ENCODE peak calls at places on chromosome 4, in ten cellular contexts. K is AG10803; E is CD4-positive, alpha-beta T cell; Q is astrocyte; R is fibroblast of mammary gland; W is tibial artery; M is BJ; F is neural crest cell; N is brain microvascular endothelial cell; H is cardiac muscle cell. A is an unnamed sample.

GRCh38 chr4:106245176-106245575 is 70.8 kb downstream of the TBCK start:
- DNase-seq in K (no peak), E (no peak), Q (no peak), R (no peak), W (no peak), M (no peak), F (no peak), N (no peak), H (peak), A (no peak)

GRCh38 chr4:28469886-28470285 is 1609.2 kb downstream of the STIM2 start:
- DNase-seq in K (peak), E (no peak), Q (no peak), R (peak), W (no peak), M (no peak), F (no peak), N (peak), H (no peak), A (no peak)

GRCh38 chr4:87409420-87409939 is 12.9 kb upstream of the NUDT9 start:
- DNase-seq in K (no peak), E (no peak), Q (no peak), R (no peak), W (no peak), M (no peak), F (no peak), N (no peak), H (no peak), A (no peak)

GRCh38 chr4:147678121-147678520 is 5.8 kb downstream of the PRMT9 start:
- DNase-seq in K (no peak), E (no peak), Q (peak), R (no peak), W (no peak), M (no peak), F (no peak), N (no peak), H (no peak), A (no peak)

GRCh38 chr4:184262901-184263300 is 45.2 kb upstream of the ENPP6 start:
- DNase-seq in K (peak), E (no peak), Q (no peak), R (peak), W (no peak), M (no peak), F (no peak), N (peak), H (no peak), A (no peak)

GRCh38 chr4:94523617-94524016 is 71.9 kb downstream of the PDLIM5 start:
- DNase-seq in K (no peak), E (no peak), Q (peak), R (peak), W (no peak), M (no peak), F (no peak), N (peak), H (no peak), A (no peak)

GRCh38 chr4:10582059-10582686 is 102.4 kb downstream of the CLNK start:
- DNase-seq in K (peak), E (no peak), Q (peak), R (peak), W (no peak), M (no peak), F (peak), N (peak), H (peak), A (no peak)

GRCh38 chr4:13580018-13580417 is 35.7 kb upstream of the NKX3-2 start:
- DNase-seq in K (no peak), E (no peak), Q (no peak), R (no peak), W (no peak), M (no peak), F (no peak), N (no peak), H (no peak), A (no peak)

GRCh38 chr4:16993966-16994840 is 95.8 kb upstream of the LDB2 start:
- DNase-seq in K (no peak), E (no peak), Q (no peak), R (no peak), W (no peak), M (no peak), F (no peak), N (no peak), H (no peak), A (peak)

GRCh38 chr4:179709961-179710624 is 2267.9 kb upstream of the AGA start:
- DNase-seq in K (no peak), E (no peak), Q (no peak), R (no peak), W (no peak), M (no peak), F (no peak), N (no peak), H (no peak), A (no peak)

GRCh38 chr4:168453146-168453545 is 27.1 kb downstream of the DDX60L start:
- DNase-seq in K (no peak), E (no peak), Q (no peak), R (no peak), W (no peak), M (no peak), F (no peak), N (no peak), H (no peak), A (no peak)

GRCh38 chr4:29278580-29278979 is 1441.6 kb upstream of the PCDH7 start:
- DNase-seq in K (no peak), E (no peak), Q (peak), R (peak), W (no peak), M (no peak), F (no peak), N (peak), H (no peak), A (no peak)

GRCh38 chr4:86968477-86969015 is 33.7 kb downstream of the AFF1 start:
- DNase-seq in K (no peak), E (no peak), Q (no peak), R (no peak), W (no peak), M (no peak), F (no peak), N (peak), H (no peak), A (no peak)

GRCh38 chr4:21593268-21594002 is 355.1 kb downstream of the KCNIP4 start:
- DNase-seq in K (no peak), E (no peak), Q (peak), R (peak), W (no peak), M (peak), F (no peak), N (no peak), H (no peak), A (no peak)

GRCh38 chr4:123037809-123038208 is 115.4 kb upstream of the NUDT6 start:
- DNase-seq in K (peak), E (no peak), Q (peak), R (peak), W (no peak), M (peak), F (no peak), N (peak), H (no peak), A (no peak)

GRCh38 chr4:145034727-145035211 is 63.2 kb downstream of the ANAPC10 start:
- DNase-seq in K (peak), E (no peak), Q (peak), R (peak), W (no peak), M (no peak), F (no peak), N (peak), H (no peak), A (no peak)

GRCh38 chr4:32215277-32215676 is 1495.1 kb downstream of the PCDH7 start:
- DNase-seq in K (no peak), E (no peak), Q (no peak), R (no peak), W (no peak), M (no peak), F (no peak), N (no peak), H (no peak), A (no peak)

GRCh38 chr4:155758500-155759371 is at the start of gene GUCY1B1:
- DNase-seq in K (peak), E (peak), Q (peak), R (peak), W (peak), M (peak), F (peak), N (peak), H (peak), A (peak)

DNA sequence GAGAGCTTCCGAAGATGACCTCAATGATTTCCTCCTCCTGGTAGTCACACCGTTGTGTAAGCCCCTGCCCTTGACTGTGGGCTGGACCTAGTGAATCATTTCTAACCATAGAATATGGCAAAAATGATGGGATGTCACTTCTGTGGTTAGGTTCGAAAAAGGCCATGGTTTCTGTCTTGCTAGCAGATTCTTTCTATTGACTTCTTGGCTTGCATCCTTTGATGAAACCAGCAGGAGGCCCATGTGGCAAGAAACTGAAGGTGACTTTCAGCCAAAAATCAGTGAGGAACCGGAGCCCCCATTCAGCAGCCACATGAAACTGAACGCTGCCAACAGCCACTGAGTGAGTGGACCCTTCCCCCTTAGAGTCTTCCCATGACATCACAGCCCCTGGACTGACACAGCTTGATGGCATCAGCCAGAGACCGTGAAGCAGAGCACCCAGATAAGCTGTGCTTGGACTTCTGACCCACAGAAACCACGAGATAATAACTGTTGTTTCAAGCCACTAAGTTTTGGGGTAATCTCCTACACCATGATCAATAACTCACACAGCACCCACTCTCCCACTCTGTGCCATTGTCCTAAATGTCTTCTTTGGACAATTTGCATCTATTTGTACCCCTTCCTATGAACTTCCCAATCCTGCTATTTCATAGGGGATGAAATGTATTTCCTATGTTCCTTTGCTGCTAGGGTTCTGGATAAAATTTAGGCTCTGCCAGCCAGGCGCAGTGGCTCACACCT is 148.0 kb upstream of the STX18 start:
- DNase-seq in K (peak), E (no peak), Q (no peak), R (no peak), W (no peak), M (no peak), F (no peak), N (no peak), H (no peak), A (no peak)
- TF ChIP-seq CTCF in K (peak), E (no peak), Q (no peak), R (no peak), W (no peak), M (no peak), F (no peak), N (peak), H (no peak), A (no peak)

DNA sequence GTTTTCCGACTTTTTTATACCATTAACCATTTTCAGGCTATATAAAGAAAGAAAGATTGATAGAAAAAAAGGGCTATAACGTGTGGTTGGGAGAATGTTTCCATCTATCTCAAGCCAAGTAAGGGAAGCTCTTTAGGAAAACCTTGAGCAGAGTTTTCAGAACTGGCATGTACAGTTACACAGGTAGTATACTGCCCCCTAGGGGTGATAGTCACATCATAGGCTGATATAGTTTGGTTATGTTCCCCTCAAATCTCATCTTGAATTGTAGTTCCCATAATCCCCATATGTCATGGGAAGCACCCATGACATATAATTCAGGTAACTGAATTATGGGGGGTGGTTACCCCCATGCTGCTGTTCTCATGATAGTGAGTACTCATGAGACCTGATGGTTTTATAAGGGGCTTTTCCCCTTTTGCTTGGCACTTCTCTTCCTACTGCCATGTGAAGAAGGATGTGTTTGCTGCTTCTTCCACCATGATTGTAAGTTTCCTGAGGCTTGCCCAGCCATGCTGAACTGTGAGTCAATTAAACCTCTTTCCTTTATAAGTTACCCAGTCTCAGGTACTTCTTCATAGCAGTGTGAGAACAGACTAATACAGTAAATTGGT is 186.8 kb downstream of the TMA16 start:
- DNase-seq in K (no peak), E (no peak), Q (no peak), R (peak), W (no peak), M (no peak), F (peak), N (no peak), H (peak), A (no peak)
- TF ChIP-seq CTCF in K (peak), E (peak), Q (peak), R (peak), W (no peak), M (peak), F (peak), N (peak), H (peak), A (peak)

GRCh38 chr4:48269861-48270515 is 350 bp upstream of the TEC start:
- DNase-seq in K (peak), E (peak), Q (peak), R (peak), W (peak), M (no peak), F (peak), N (peak), H (peak), A (peak)
- TF ChIP-seq CTCF in K (peak), E (peak), Q (no peak), R (peak), W (peak), M (peak), F (peak), N (peak), H (peak), A (peak)

DNA sequence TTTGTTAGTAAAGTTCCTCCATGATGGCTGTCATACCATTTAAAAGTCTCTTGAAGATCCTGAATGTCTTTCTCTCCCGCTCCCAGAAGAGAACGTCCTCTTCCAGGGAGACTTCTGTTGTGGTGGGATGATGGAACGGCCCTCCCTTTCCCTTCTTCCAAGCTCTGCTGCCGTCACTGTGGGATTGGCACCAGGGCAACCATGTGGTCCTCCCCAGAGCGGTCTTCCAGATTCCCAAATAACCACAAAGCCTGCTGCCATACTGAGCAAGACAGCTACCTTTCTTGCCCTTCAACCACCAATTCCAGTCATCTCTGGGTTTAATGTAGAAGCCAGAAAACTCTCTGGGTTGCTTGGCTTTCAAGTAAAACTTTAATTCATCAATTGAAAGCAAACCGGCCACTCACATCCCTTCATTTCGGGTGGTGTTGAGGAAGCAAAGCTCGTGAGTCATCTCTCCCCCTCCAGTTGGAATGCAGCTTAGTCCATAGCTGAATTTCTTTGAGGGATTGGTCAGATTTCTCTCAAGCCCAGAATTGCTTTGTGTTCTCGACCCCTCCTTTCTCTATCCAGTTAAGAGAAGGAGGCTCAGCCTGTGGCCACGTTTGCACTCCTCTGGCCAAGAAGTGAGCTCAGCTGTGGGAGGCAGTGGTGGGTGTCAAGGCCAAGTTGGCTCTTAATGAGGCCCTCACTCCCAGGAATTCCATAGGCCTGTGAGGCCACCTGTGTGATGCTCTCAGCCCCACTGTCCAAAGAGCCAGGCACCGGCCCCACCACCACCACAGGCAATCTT is 36.9 kb downstream of the FHDC1 start:
- DNase-seq in K (peak), E (no peak), Q (peak), R (peak), W (peak), M (peak), F (no peak), N (peak), H (no peak), A (no peak)
- TF ChIP-seq CTCF in K (no peak), E (no peak), Q (no peak), R (no peak), W (no peak), M (no peak), F (no peak), N (no peak), H (no peak), A (no peak)

DNA sequence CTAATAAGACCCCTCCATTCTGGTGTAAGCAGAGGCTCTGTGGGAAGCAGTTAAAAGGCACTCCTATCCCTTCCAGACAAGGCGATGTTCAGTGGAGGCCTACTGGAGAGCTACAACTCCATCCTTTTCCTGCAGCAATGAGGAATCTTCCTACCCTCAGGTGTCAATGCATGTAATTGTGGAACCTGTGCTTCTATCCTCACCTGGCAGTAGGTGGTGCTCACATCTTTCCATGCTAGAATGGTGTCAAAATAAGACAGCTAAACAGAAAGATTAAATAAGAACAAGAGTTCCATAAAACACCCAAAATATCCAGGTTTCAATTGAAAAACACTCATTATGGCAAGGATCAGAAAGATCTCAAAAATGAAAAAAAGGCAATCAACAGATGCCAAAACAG is 224.6 kb downstream of the IL15 start:
- DNase-seq in K (no peak), E (no peak), Q (no peak), R (no peak), W (no peak), M (no peak), F (no peak), N (no peak), H (no peak), A (no peak)
- TF ChIP-seq CTCF in K (no peak), E (no peak), Q (no peak), R (no peak), W (no peak), M (no peak), F (no peak), N (no peak), H (no peak), A (no peak)

GRCh38 chr4:67928547-67928946 is 34.7 kb downstream of the TMPRSS11A start:
- DNase-seq in K (no peak), E (no peak), Q (peak), R (peak), W (no peak), M (no peak), F (no peak), N (no peak), H (peak), A (no peak)
- TF ChIP-seq CTCF in K (no peak), E (no peak), Q (no peak), R (no peak), W (no peak), M (no peak), F (no peak), N (no peak), H (no peak), A (no peak)

GRCh38 chr4:120873554-120873953 is 49.0 kb downstream of the PRDM5 start:
- DNase-seq in K (no peak), E (no peak), Q (no peak), R (no peak), W (no peak), M (no peak), F (no peak), N (no peak), H (no peak), A (no peak)
- TF ChIP-seq CTCF in K (peak), E (no peak), Q (peak), R (peak), W (no peak), M (no peak), F (peak), N (peak), H (no peak), A (peak)

GRCh38 chr4:7476820-7477219 is 42.1 kb upstream of the PSAPL1 start:
- DNase-seq in K (no peak), E (no peak), Q (no peak), R (no peak), W (no peak), M (no peak), F (no peak), N (no peak), H (no peak), A (no peak)

GRCh38 chr4:7475207-7475606 is 40.5 kb upstream of the PSAPL1 start:
- DNase-seq in K (no peak), E (no peak), Q (no peak), R (no peak), W (no peak), M (no peak), F (no peak), N (no peak), H (no peak), A (no peak)

GRCh38 chr4:7472443-7473013 is 37.8 kb upstream of the PSAPL1 start:
- DNase-seq in K (no peak), E (no peak), Q (no peak), R (no peak), W (no peak), M (no peak), F (peak), N (no peak), H (no peak), A (no peak)

GRCh38 chr4:7473096-7473495 is 38.4 kb upstream of the PSAPL1 start:
- DNase-seq in K (no peak), E (no peak), Q (no peak), R (no peak), W (no peak), M (no peak), F (no peak), N (no peak), H (no peak), A (no peak)

GRCh38 chr4:7474320-7474719 is 39.6 kb upstream of the PSAPL1 start:
- DNase-seq in K (no peak), E (no peak), Q (no peak), R (no peak), W (no peak), M (no peak), F (no peak), N (no peak), H (no peak), A (no peak)
- TF ChIP-seq CTCF in K (no peak), E (no peak), Q (no peak), R (no peak), W (no peak), M (no peak), F (no peak), N (no peak), H (no peak), A (no peak)

DNA sequence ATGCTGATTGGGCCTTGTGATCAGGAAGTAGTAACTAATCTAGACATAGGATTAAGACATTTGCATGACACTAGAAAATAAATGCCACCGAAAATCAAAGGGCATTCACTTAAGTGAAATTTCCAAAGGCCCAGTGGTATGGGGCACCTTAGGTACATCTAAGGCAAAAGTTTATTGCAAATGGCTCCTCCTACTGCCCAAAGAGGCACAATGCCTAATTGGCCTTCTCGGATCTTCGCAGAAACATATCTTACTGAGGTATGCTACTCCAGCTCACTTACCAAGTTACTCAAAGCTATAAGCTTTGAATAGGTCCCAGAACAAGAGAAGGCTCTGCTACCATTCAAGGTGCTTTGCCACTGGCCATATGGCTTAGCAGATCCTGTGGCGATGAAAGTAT is 174.8 kb upstream of the CXCL13 start:
- DNase-seq in K (no peak), E (no peak), Q (no peak), R (no peak), W (no peak), M (no peak), F (no peak), N (no peak), H (no peak), A (no peak)
- TF ChIP-seq CTCF in K (no peak), E (no peak), Q (no peak), R (no peak), W (no peak), M (no peak), F (peak), N (peak), H (no peak), A (no peak)

A was measured in osteocyte.